ENCODE peak calls at places on chromosomes 16 and 17, in seven cellular contexts. I, H, V, E, Q, T and D are unnamed samples.

GRCh38 chr16:65202461-65202860 is 80.6 kb upstream of the CDH11 start:
- DNase-seq in I (no peak), H (no peak), V (no peak), E (no peak), Q (no peak), T (no peak), D (no peak)

GRCh38 chr17:27603870-27604794 is 26.9 kb upstream of the LGALS9 start:
- DNase-seq in I (no peak), H (no peak), V (no peak), E (no peak), Q (no peak), T (no peak), D (no peak)

GRCh38 chr17:57605734-57606105 is 139.4 kb downstream of the CCDC182 start:
- DNase-seq in I (no peak), H (no peak), V (no peak), E (no peak), Q (no peak), T (no peak), D (no peak)

GRCh38 chr17:36474571-36474970 is 11.9 kb upstream of the ZNHIT3 start:
- DNase-seq in I (no peak), H (no peak), V (no peak), E (no peak), Q (no peak), T (no peak), D (no peak)

GRCh38 chr16:72099377-72099818 is 5.8 kb downstream of the DHX38 start:
- DNase-seq in I (no peak), H (peak), V (no peak), E (peak), Q (no peak), T (no peak), D (peak)

GRCh38 chr17:38980455-38981217 is 13.4 kb upstream of the FBXO47 start:
- DNase-seq in I (no peak), H (no peak), V (no peak), E (no peak), Q (no peak), T (no peak), D (no peak)

GRCh38 chr16:77951788-77952187 is 70.6 kb upstream of the CLEC3A start:
- DNase-seq in I (no peak), H (no peak), V (no peak), E (no peak), Q (no peak), T (no peak), D (no peak)

GRCh38 chr17:55660171-55660886 is 62.3 kb downstream of the TMEM100 start:
- DNase-seq in I (no peak), H (no peak), V (no peak), E (peak), Q (no peak), T (no peak), D (no peak)

GRCh38 chr17:72571813-72572396 is 451.1 kb downstream of the SOX9 start:
- DNase-seq in I (no peak), H (no peak), V (no peak), E (no peak), Q (no peak), T (no peak), D (no peak)

GRCh38 chr17:28033972-28034714 is 8.3 kb upstream of the NLK start:
- DNase-seq in I (no peak), H (no peak), V (no peak), E (no peak), Q (no peak), T (no peak), D (peak)

GRCh38 chr16:50591800-50592771 is 43.9 kb downstream of the NKD1 start:
- DNase-seq in I (peak), H (no peak), V (peak), E (peak), Q (peak), T (no peak), D (peak)

GRCh38 chr17:7173687-7174602 is 5.2 kb downstream of the ASGR1 start:
- DNase-seq in I (no peak), H (peak), V (peak), E (peak), Q (no peak), T (peak), D (no peak)

GRCh38 chr17:2400474-2400866 is 390 bp downstream of the MNT start:
- DNase-seq in I (peak), H (peak), V (no peak), E (peak), Q (no peak), T (no peak), D (no peak)